ENCODE peak calls at places on chromosome 13, in five cellular contexts. One of them, this sample, is unnamed.

GRCh38 chr13:64723735-64724134 is 2506.4 kb downstream of the PCDH9 start:
- DNase-seq in breast epithelium: no peak
- DNase-seq in endothelial cell: no peak
- DNase-seq in pancreas: no peak
- DNase-seq in tibial nerve: no peak
- DNase-seq in this sample: no peak

GRCh38 chr13:99429670-99430069 is 71.6 kb upstream of the TM9SF2 start:
- DNase-seq in endothelial cell: no peak
- DNase-seq in tibial nerve: no peak
- DNase-seq in pancreas: no peak
- DNase-seq in breast epithelium: no peak
- DNase-seq in this sample: no peak

GRCh38 chr13:92488249-92488845 is 738.3 kb upstream of the GPC6 start:
- DNase-seq in tibial nerve: no peak
- DNase-seq in endothelial cell: no peak
- DNase-seq in breast epithelium: no peak
- DNase-seq in pancreas: no peak
- DNase-seq in this sample: no peak

GRCh38 chr13:108728370-108728769 is 99.0 kb downstream of the MYO16 start:
- DNase-seq in pancreas: no peak
- DNase-seq in tibial nerve: no peak
- DNase-seq in breast epithelium: no peak
- DNase-seq in endothelial cell: peak
- DNase-seq in this sample: peak

GRCh38 chr13:82822935-82823334 is 1059.3 kb downstream of the SLITRK1 start:
- DNase-seq in endothelial cell: no peak
- DNase-seq in breast epithelium: no peak
- DNase-seq in pancreas: no peak
- DNase-seq in tibial nerve: no peak
- DNase-seq in this sample: no peak

GRCh38 chr13:43446126-43446525 is 340.6 kb downstream of the ENOX1 start:
- DNase-seq in tibial nerve: no peak
- DNase-seq in endothelial cell: no peak
- DNase-seq in breast epithelium: no peak
- DNase-seq in pancreas: no peak
- DNase-seq in this sample: no peak

GRCh38 chr13:33392794-33393371 is 107.3 kb upstream of the STARD13 start:
- DNase-seq in breast epithelium: no peak
- DNase-seq in pancreas: no peak
- DNase-seq in endothelial cell: no peak
- DNase-seq in tibial nerve: no peak
- DNase-seq in this sample: no peak

GRCh38 chr13:106567421-106568224 is at the start of gene ARGLU1:
- DNase-seq in endothelial cell: peak
- DNase-seq in pancreas: peak
- DNase-seq in tibial nerve: peak
- DNase-seq in breast epithelium: peak
- DNase-seq in this sample: peak

GRCh38 chr13:28513745-28514144 is 18.8 kb upstream of the FLT1 start:
- DNase-seq in breast epithelium: no peak
- DNase-seq in tibial nerve: no peak
- DNase-seq in endothelial cell: no peak
- DNase-seq in pancreas: no peak
- DNase-seq in this sample: no peak

GRCh38 chr13:64551755-64552154 is 2678.4 kb downstream of the PCDH9 start:
- DNase-seq in pancreas: no peak
- DNase-seq in tibial nerve: no peak
- DNase-seq in breast epithelium: no peak
- DNase-seq in endothelial cell: no peak
- DNase-seq in this sample: no peak

GRCh38 chr13:20442370-20442769 is 83.3 kb downstream of the CRYL1 start:
- DNase-seq in tibial nerve: no peak
- DNase-seq in endothelial cell: no peak
- DNase-seq in breast epithelium: no peak
- DNase-seq in pancreas: no peak
- DNase-seq in this sample: no peak

GRCh38 chr13:98254541-98254940 is 77.5 kb upstream of the RNF113B start:
- DNase-seq in breast epithelium: no peak
- DNase-seq in tibial nerve: no peak
- DNase-seq in pancreas: no peak
- DNase-seq in endothelial cell: no peak
- DNase-seq in this sample: no peak

GRCh38 chr13:90055121-90055520 is 1292.4 kb upstream of the MIR17HG start:
- DNase-seq in breast epithelium: no peak
- DNase-seq in pancreas: no peak
- DNase-seq in tibial nerve: no peak
- DNase-seq in endothelial cell: no peak
- DNase-seq in this sample: no peak

GRCh38 chr13:27171244-27171829 is at the start of gene USP12:
- DNase-seq in tibial nerve: no peak
- DNase-seq in endothelial cell: no peak
- DNase-seq in pancreas: no peak
- DNase-seq in breast epithelium: peak
- DNase-seq in this sample: peak

GRCh38 chr13:66128201-66128600 is 1101.9 kb downstream of the PCDH9 start:
- DNase-seq in breast epithelium: no peak
- DNase-seq in tibial nerve: no peak
- DNase-seq in pancreas: no peak
- DNase-seq in endothelial cell: no peak
- DNase-seq in this sample: no peak

GRCh38 chr13:94858856-94859811 is 146.8 kb upstream of the SOX21 start:
- DNase-seq in tibial nerve: peak
- DNase-seq in pancreas: no peak
- DNase-seq in breast epithelium: no peak
- DNase-seq in endothelial cell: peak
- DNase-seq in this sample: peak

GRCh38 chr13:39682788-39683187 is 27.3 kb downstream of the COG6 start:
- DNase-seq in tibial nerve: no peak
- DNase-seq in pancreas: no peak
- DNase-seq in breast epithelium: no peak
- DNase-seq in endothelial cell: no peak
- DNase-seq in this sample: no peak

GRCh38 chr13:39682310-39682709 is 26.8 kb downstream of the COG6 start:
- DNase-seq in endothelial cell: no peak
- DNase-seq in pancreas: no peak
- DNase-seq in breast epithelium: no peak
- DNase-seq in tibial nerve: no peak
- DNase-seq in this sample: no peak

GRCh38 chr13:39688278-39688677 is 32.8 kb downstream of the COG6 start:
- DNase-seq in tibial nerve: no peak
- DNase-seq in breast epithelium: no peak
- DNase-seq in pancreas: no peak
- DNase-seq in endothelial cell: no peak
- DNase-seq in this sample: no peak

GRCh38 chr13:39685652-39686051 is 30.2 kb downstream of the COG6 start:
- DNase-seq in breast epithelium: no peak
- DNase-seq in endothelial cell: no peak
- DNase-seq in tibial nerve: no peak
- DNase-seq in pancreas: no peak
- DNase-seq in this sample: no peak

GRCh38 chr13:39684531-39685137 is 29.2 kb downstream of the COG6 start:
- DNase-seq in pancreas: no peak
- DNase-seq in tibial nerve: no peak
- DNase-seq in endothelial cell: no peak
- DNase-seq in breast epithelium: no peak
- DNase-seq in this sample: no peak
- TF ChIP-seq CTCF in pancreas: no peak
- TF ChIP-seq CTCF in tibial nerve: peak
- TF ChIP-seq CTCF in endothelial cell: peak
- TF ChIP-seq CTCF in breast epithelium: peak
- TF ChIP-seq CTCF in this sample: peak

DNA sequence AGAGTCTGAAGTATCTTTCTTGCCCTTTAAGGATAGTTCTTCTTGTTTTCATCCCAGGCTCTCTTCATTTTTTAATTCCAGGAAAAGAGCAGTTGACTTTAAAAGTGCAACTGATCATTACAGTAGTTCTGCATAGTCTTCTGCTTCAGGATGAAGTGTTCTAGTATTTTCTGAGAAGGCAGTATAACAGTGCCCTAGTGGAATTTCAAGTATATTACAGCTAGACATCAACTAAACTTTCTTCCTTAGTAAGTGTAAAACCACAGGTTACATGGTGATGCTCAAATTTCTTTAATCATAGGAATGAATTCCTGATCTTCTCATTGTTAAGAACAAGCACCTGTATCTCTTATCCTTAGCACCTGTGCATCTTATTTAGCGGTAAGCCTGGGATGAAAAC is 10.9 kb downstream of the NUFIP1 start:
- DNase-seq in tibial nerve: no peak
- DNase-seq in pancreas: no peak
- DNase-seq in breast epithelium: no peak
- DNase-seq in endothelial cell: no peak
- DNase-seq in this sample: no peak
- TF ChIP-seq CTCF in tibial nerve: no peak
- TF ChIP-seq CTCF in pancreas: no peak
- TF ChIP-seq CTCF in breast epithelium: no peak
- TF ChIP-seq CTCF in endothelial cell: peak
- TF ChIP-seq CTCF in this sample: peak

GRCh38 chr13:53743906-53744305 is 715.3 kb downstream of the OLFM4 start:
- DNase-seq in endothelial cell: no peak
- DNase-seq in breast epithelium: no peak
- DNase-seq in tibial nerve: no peak
- DNase-seq in pancreas: no peak
- DNase-seq in this sample: no peak
- TF ChIP-seq CTCF in endothelial cell: peak
- TF ChIP-seq CTCF in breast epithelium: no peak
- TF ChIP-seq CTCF in tibial nerve: no peak
- TF ChIP-seq CTCF in pancreas: no peak
- TF ChIP-seq CTCF in this sample: no peak

DNA sequence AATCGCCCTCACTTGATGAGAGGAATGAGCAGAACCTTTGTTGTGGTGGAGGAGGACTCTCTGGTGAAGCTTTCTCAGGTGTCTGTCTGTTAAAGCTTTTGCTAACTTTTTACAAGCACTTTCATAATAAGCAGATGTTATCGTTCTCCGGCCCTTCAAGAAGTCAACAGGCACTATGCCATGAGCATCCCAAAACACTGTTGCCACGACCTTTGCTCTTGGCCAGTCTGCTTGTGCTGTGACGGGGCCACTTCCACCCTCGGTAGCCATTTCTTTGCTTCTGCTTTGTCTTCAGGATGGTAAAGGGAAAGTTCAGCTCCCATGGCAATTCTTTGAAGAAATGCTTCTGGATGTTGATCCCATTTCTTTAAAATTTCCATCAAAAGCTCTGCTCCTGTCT is 93.5 kb upstream of the ANKRD10 start:
- DNase-seq in breast epithelium: no peak
- DNase-seq in endothelial cell: no peak
- DNase-seq in pancreas: no peak
- DNase-seq in tibial nerve: no peak
- DNase-seq in this sample: no peak
- TF ChIP-seq CTCF in breast epithelium: no peak
- TF ChIP-seq CTCF in endothelial cell: no peak
- TF ChIP-seq CTCF in pancreas: no peak
- TF ChIP-seq CTCF in tibial nerve: no peak
- TF ChIP-seq CTCF in this sample: no peak